ENCODE peak calls at places on chromosomes 12 and 14, in four cellular contexts. T is A673, N is AG04450, B is Peyer's patch. R is an unnamed sample.

GRCh38 chr12:12976366-12976765 is 23.7 kb downstream of the HEBP1 start:
- DNase-seq in T (no peak), N (peak; percentile 81), B (no peak), R (no peak)

GRCh38 chr14:34693228-34693939 is 21.0 kb downstream of the CFL2 start:
- DNase-seq in T (peak; percentile 23), N (no peak), B (peak; percentile 53), R (peak; percentile 52)

GRCh38 chr14:21015312-21015711 is 9.5 kb downstream of the NDRG2 start:
- DNase-seq in T (no peak), N (no peak), B (no peak), R (no peak)

GRCh38 chr12:111453071-111453989 is 47.6 kb downstream of the SH2B3 start:
- DNase-seq in T (no peak), N (no peak), B (no peak), R (no peak)

GRCh38 chr12:30748150-30748549 is 6.6 kb downstream of the CAPRIN2 start:
- DNase-seq in T (no peak), N (no peak), B (no peak), R (no peak)

GRCh38 chr12:132015686-132016430 is 66.1 kb downstream of the EP400 start:
- DNase-seq in T (no peak), N (no peak), B (no peak), R (no peak)

GRCh38 chr14:57846631-57847030 is 19.3 kb downstream of the SLC35F4 start:
- DNase-seq in T (no peak), N (no peak), B (no peak), R (no peak)

GRCh38 chr14:30443368-30444007 is 115.5 kb upstream of the G2E3 start:
- DNase-seq in T (peak; percentile 59), N (no peak), B (no peak), R (peak; percentile 9)

GRCh38 chr14:81122326-81122725 is 98.4 kb downstream of the GTF2A1 start:
- DNase-seq in T (no peak), N (no peak), B (no peak), R (no peak)

GRCh38 chr12:125228519-125229260 is 163.5 kb downstream of the AACS start:
- DNase-seq in T (peak; percentile 25), N (no peak), B (no peak), R (no peak)

GRCh38 chr14:85315290-85315689 is 214.7 kb upstream of the FLRT2 start:
- DNase-seq in T (peak; percentile 9), N (no peak), B (no peak), R (no peak)

GRCh38 chr14:85313801-85314207 is 216.1 kb upstream of the FLRT2 start:
- DNase-seq in T (no peak), N (peak; percentile 27), B (no peak), R (no peak)

GRCh38 chr14:85317491-85318021 is 212.4 kb upstream of the FLRT2 start:
- DNase-seq in T (no peak), N (no peak), B (no peak), R (no peak)

GRCh38 chr14:85316701-85317100 is 213.2 kb upstream of the FLRT2 start:
- DNase-seq in T (no peak), N (no peak), B (no peak), R (no peak)

DNA sequence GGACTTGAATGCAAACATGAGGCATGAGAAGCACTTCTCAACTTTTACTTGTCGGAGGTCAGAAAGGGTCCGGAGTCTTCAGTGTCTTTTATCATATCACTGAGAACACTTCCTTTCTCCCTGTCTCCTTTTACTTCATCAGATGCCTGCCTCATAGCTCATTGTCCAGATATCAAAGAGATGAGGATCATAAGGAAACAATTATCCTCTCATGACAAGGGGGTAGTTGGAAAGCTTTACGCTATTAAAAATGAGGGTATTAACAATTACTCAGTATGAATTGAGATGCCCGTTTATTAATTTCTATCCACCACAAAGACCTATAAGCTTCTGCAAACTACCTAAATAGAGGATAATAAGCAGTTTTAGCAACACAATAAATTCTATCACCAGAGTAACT is 214.1 kb upstream of the FLRT2 start:
- DNase-seq in T (no peak), N (no peak), B (no peak), R (no peak)
- H3K27ac ChIP-seq in T (no peak overlapping the region), N (no peak overlapping the region), B (no peak overlapping the region), R (no peak overlapping the region)

DNA sequence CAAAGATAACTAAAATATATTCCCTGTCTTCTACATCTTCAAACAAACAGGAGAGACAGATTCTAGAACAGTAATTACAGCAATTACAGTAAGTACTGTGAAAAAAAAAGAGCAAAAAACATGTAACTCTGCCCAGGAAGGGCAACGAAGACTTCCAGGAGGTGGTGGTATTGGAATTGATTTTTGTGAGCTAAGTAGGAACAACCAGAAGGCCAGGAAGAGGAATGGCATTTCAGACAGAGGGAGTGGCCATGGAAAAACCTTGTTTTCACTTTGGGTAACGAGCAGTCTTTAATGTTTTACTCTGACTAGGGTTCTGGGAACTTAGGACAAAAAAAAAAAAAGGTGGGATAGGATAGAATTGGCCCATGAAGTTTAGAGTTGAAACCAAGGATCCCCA is 196.3 kb upstream of the PLEKHG7 start:
- DNase-seq in T (no peak), N (no peak), B (no peak), R (no peak)
- H3K27ac ChIP-seq in T (no peak overlapping the region), N (no peak overlapping the region), B (peak overlapping the region; percentile 75), R (no peak overlapping the region)

DNA sequence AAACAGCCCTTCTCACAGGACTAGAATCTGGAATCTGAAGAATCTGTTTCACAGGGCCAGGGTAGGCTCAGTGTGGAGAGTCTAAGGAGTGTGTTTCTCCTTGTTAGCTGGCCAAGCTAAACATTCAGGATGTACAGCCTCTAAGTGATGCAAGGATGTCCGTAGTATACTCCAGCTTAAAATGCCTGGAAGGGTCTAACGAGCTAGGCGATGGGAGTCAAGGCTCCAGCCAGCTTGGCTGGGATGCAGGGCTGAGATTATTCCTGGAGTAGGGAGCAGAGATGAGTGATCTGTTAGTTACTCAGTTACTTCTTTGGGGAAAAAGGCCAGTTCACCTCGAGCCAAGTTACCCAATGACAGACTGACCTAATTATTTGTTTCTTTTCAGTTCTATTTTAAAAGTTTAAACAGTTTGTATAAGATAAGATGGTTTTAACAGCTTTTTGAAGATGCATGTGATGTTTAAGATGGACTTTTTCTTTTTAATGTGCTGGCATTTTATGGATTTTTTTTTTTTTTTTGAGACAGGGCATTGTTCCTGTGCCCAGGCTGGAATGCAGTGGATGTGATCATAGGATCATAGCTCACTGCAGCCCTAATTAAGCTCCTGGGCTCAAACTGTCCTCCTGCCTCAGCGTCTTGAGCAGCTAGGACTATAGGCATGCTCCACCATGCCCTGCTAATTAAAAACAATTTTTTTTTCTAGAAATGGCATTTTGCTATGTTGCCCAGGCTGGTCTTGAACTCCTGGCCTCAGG is 41.1 kb downstream of the SYNE2 start:
- DNase-seq in T (no peak), N (peak; percentile 67), B (no peak), R (no peak)
- H3K27ac ChIP-seq in T (no peak overlapping the region), N (peak overlapping the region; percentile 63), B (no peak overlapping the region), R (no peak overlapping the region)

GRCh38 chr12:101076940-101077351 is 133.1 kb downstream of the SLC5A8 start:
- DNase-seq in T (peak; percentile 78), N (no peak), B (no peak), R (no peak)
- H3K27ac ChIP-seq in T (peak overlapping the region; percentile 62), N (no peak overlapping the region), B (no peak overlapping the region), R (no peak overlapping the region)

GRCh38 chr12:123655420-123655819 is 15.5 kb upstream of the TCTN2 start:
- DNase-seq in T (no peak), N (no peak), B (no peak), R (no peak)

GRCh38 chr12:123657211-123657610 is 13.7 kb upstream of the TCTN2 start:
- DNase-seq in T (no peak), N (no peak), B (no peak), R (no peak)

GRCh38 chr12:123660328-123660727 is 10.6 kb upstream of the TCTN2 start:
- DNase-seq in T (peak; percentile 27), N (peak; percentile 34), B (no peak), R (no peak)
- H3K27ac ChIP-seq in T (no peak overlapping the region), N (no peak overlapping the region), B (no peak overlapping the region), R (no peak overlapping the region)

R was measured in iPS DF 6.9.